ENCODE peak calls at places on chromosomes 12 and 14, in six cellular contexts. W is SK-N-SH, Y is HCT116, K is H1, P is K562, G is HepG2. X is an unnamed sample. For H3K79me2, the result is how much of the 10 kb centered on the place peaks cover.

GRCh38 chr14:23407516-23408306 is at the start of gene MYH6:
- DNase-seq in W (no peak), Y (no peak), K (no peak), P (no peak), G (no peak), X (no peak)

GRCh38 chr14:100856056-100856950 is 30.4 kb downstream of the MEG3 start:
- DNase-seq in W (peak), Y (no peak), K (no peak), P (no peak), G (no peak), X (no peak)

GRCh38 chr12:87676726-87677125 is 352.5 kb downstream of the C12orf50 start:
- DNase-seq in W (no peak), Y (no peak), K (no peak), P (no peak), G (no peak), X (no peak)

GRCh38 chr12:2489266-2489665 is 305.5 kb upstream of the FKBP4 start:
- DNase-seq in W (no peak), Y (no peak), K (no peak), P (no peak), G (no peak), X (no peak)

GRCh38 chr14:77623201-77623600 is 6.8 kb upstream of the SPTLC2 start:
- DNase-seq in W (no peak), Y (no peak), K (no peak), P (no peak), G (no peak), X (no peak)

GRCh38 chr12:125564753-125565152 is 499.5 kb downstream of the AACS start:
- DNase-seq in W (no peak), Y (no peak), K (no peak), P (no peak), G (no peak), X (no peak)

GRCh38 chr14:64234877-64235651 is 59.1 kb downstream of the ESR2 start:
- DNase-seq in W (peak), Y (no peak), K (no peak), P (no peak), G (no peak), X (no peak)

GRCh38 chr14:89773644-89774316 is 180.8 kb downstream of the EFCAB11 start:
- DNase-seq in W (no peak), Y (no peak), K (peak), P (peak), G (peak), X (peak)

GRCh38 chr12:132314035-132314434 is 15.4 kb downstream of the GALNT9 start:
- DNase-seq in W (no peak), Y (no peak), K (no peak), P (no peak), G (no peak), X (no peak)

GRCh38 chr12:112826011-112826410 is 34.5 kb downstream of the RPH3A start:
- DNase-seq in W (no peak), Y (no peak), K (no peak), P (no peak), G (no peak), X (no peak)

GRCh38 chr14:20501346-20501745 is 4.0 kb upstream of the RNASE10 start:
- DNase-seq in W (no peak), Y (no peak), K (no peak), P (no peak), G (no peak), X (no peak)

GRCh38 chr14:94750371-94750770 is 19.5 kb downstream of the GSC start:
- DNase-seq in W (no peak), Y (no peak), K (no peak), P (no peak), G (no peak), X (no peak)

GRCh38 chr12:65170245-65170881 is 980 bp downstream of the LEMD3 start:
- DNase-seq in W (peak), Y (peak), K (peak), P (peak), G (peak), X (no peak)

GRCh38 chr14:76647699-76648298 is 113.5 kb upstream of the VASH1 start:
- DNase-seq in W (peak), Y (peak), K (no peak), P (peak), G (peak), X (no peak)

GRCh38 chr12:98741615-98742265 is 96.7 kb downstream of the APAF1 start:
- DNase-seq in W (no peak), Y (no peak), K (no peak), P (peak), G (no peak), X (no peak)

GRCh38 chr12:9392842-9393241 is 184.6 kb upstream of the PZP start:
- DNase-seq in W (no peak), Y (no peak), K (no peak), P (no peak), G (no peak), X (no peak)

GRCh38 chr14:76115010-76115422 is 36.7 kb upstream of the GPATCH2L start:
- DNase-seq in W (no peak), Y (no peak), K (no peak), P (no peak), G (no peak), X (no peak)

GRCh38 chr14:93090826-93091583 is 24.7 kb downstream of the ITPK1 start:
- DNase-seq in W (peak), Y (no peak), K (no peak), P (no peak), G (no peak), X (no peak)

GRCh38 chr12:50276068-50276467 is 7.3 kb downstream of the LIMA1 start:
- DNase-seq in W (no peak), Y (no peak), K (no peak), P (no peak), G (no peak), X (no peak)

GRCh38 chr14:69880051-69880487 is 853 bp downstream of the SMOC1 start:
- DNase-seq in W (no peak), Y (no peak), K (no peak), P (no peak), G (peak), X (no peak)

GRCh38 chr12:75646329-75646940 is 135.0 kb upstream of the KRR1 start:
- DNase-seq in W (no peak), Y (no peak), K (no peak), P (no peak), G (no peak), X (no peak)

GRCh38 chr14:105059035-105059916 is 6.0 kb downstream of the GPR132 start:
- DNase-seq in W (peak), Y (no peak), K (no peak), P (no peak), G (no peak), X (no peak)

GRCh38 chr12:89959188-89959587 is 250.6 kb upstream of the ATP2B1 start:
- DNase-seq in W (no peak), Y (no peak), K (no peak), P (no peak), G (no peak), X (no peak)

GRCh38 chr12:131021142-131021541 is 67.4 kb downstream of the ADGRD1 start:
- DNase-seq in W (no peak), Y (no peak), K (no peak), P (no peak), G (no peak), X (no peak)

GRCh38 chr12:117124421-117125274 is 25.4 kb upstream of the TESC start:
- DNase-seq in W (no peak), Y (no peak), K (no peak), P (no peak), G (peak), X (no peak)

GRCh38 chr12:68901551-68901950 is 31.4 kb downstream of the CPM start:
- DNase-seq in W (no peak), Y (no peak), K (no peak), P (no peak), G (no peak), X (no peak)

GRCh38 chr12:623172-623864 is 39.9 kb downstream of the NINJ2 start:
- DNase-seq in W (no peak), Y (no peak), K (no peak), P (no peak), G (no peak), X (no peak)

GRCh38 chr14:21039059-21039422 is 3.1 kb upstream of the RNASE7 start:
- DNase-seq in W (no peak), Y (no peak), K (no peak), P (no peak), G (peak), X (no peak)

GRCh38 chr12:79174656-79175055 is 310.1 kb downstream of the SYT1 start:
- DNase-seq in W (no peak), Y (peak), K (no peak), P (no peak), G (peak), X (no peak)

GRCh38 chr12:15837141-15837781 is 44.9 kb upstream of the STRAP start:
- DNase-seq in W (no peak), Y (no peak), K (no peak), P (no peak), G (no peak), X (no peak)

GRCh38 chr14:65354715-65355114 is 57.8 kb upstream of the FUT8 start:
- DNase-seq in W (no peak), Y (no peak), K (no peak), P (no peak), G (no peak), X (no peak)

GRCh38 chr14:36505892-36506731 is 13.9 kb downstream of the NKX2-1 start:
- DNase-seq in W (peak), Y (no peak), K (no peak), P (no peak), G (no peak), X (no peak)

GRCh38 chr14:21268612-21269251 is 510 bp downstream of the HNRNPC start:
- DNase-seq in W (no peak), Y (peak), K (no peak), P (peak), G (peak), X (no peak)

GRCh38 chr14:62745496-62745895 is 299.8 kb downstream of the KCNH5 start:
- DNase-seq in W (no peak), Y (no peak), K (no peak), P (no peak), G (no peak), X (no peak)

DNA sequence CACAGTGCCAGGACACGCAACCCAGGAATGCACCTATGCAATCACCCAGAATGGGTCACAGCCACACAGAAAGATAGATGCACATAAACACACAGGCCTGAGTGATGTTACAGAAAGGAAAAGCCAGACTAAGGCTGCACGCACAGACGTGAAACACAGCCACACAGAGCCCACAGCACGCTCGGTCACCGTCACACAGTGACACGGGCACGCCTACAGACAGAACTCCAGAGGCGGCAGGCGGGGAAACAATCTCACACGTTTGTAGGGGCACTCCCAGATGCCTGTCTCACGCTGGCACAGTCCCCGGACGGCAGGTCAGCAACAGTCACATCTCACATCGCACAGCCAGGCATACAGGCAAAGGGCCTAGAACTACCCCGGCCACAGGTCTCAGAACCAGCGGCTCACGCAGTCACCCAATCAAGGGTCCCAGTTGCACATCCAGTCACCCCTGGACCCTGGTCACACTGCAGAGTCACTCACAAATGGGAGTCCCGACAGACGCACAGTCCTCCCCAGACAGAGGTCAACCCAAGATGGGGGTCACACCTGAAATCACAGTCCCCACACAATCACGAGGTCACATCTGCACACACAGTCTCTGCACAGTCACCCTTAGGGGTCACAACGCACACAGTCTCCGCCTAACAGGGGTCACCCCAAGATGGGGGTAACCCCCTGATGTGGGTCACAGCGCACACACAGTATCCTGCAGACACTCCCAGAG is 790 bp downstream of the SSH1 start:
- DNase-seq in W (peak), Y (no peak), K (no peak), P (no peak), G (peak), X (no peak)
- H3K79me2 ChIP-seq in W (half or more), Y (half or more), K (under half), P (under half), G (under half), X (half or more)

GRCh38 chr12:119748512-119748911 is 80.6 kb downstream of the PRKAB1 start:
- DNase-seq in W (no peak), Y (no peak), K (no peak), P (no peak), G (no peak), X (no peak)
- TF ChIP-seq RAD21 in W (no peak), Y (no peak), K (no peak), P (no peak), G (no peak), X (no peak)

DNA sequence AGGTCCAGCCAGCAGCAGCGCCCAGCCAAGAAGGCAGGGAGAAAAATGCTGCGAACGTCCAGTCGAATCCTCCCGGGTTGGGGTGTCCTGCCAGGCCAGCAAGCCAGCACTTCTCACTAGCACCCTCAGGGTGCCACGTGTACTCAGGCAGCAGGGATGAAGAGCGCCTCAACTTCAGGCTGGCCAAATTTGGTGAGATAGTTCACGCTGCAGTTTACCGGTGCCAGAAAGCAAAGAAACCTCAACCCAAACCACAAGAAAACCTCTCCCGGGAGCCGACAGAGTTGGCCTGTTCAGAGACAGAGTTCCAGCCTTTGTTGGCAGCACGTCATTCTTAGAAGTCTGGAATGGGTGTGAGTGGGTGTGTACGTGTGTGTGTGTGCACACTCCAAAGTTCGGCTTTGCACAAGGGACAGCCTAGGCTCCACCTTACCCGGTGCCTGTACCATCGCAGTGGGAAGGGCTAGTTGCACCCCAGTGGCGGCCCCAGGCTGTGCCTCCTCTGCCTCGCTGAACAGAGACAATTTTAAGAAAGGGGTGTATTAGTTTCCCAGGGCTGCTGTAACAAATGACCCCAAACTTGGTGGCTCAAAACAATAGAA is 42.1 kb downstream of the ELK3 start:
- DNase-seq in W (no peak), Y (no peak), K (no peak), P (no peak), G (no peak), X (no peak)
- H3K79me2 ChIP-seq in W (half or more), Y (half or more), K (under half), P (under half), G (under half), X (under half)

GRCh38 chr12:56338643-56339422 is at the start of gene IL23A:
- DNase-seq in W (no peak), Y (no peak), K (peak), P (no peak), G (no peak), X (peak)
- TF ChIP-seq RAD21 in W (no peak), Y (no peak), K (no peak), P (no peak), G (no peak), X (no peak)

DNA sequence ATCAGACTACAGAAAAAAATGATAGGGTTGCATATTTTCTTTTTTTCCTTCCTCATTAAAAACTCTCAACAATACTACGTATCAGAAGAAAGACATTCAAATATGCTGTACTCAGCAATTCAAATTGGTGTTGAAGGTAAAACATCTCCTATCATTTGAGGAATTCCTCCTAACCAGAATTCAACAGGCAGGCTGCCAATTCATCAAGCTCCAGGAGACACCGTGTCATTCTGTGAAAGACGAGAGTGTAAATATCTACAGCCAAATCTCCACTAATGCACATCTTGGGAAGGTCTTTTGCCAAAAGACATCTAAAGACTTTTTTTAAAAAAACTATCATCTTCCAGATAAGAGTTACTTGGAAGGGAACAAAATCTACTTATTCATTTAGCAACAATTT is 26.6 kb downstream of the NT5DC3 start:
- DNase-seq in W (no peak), Y (no peak), K (no peak), P (no peak), G (no peak), X (no peak)
- H3K79me2 ChIP-seq in W (under half), Y (under half), K (under half), P (half or more), G (under half), X (under half)

GRCh38 chr12:48980389-48980952 is 2.3 kb downstream of the WNT1 start:
- DNase-seq in W (peak), Y (no peak), K (no peak), P (no peak), G (no peak), X (no peak)

GRCh38 chr12:48977290-48978281 is 536 bp upstream of the WNT1 start:
- DNase-seq in W (peak), Y (no peak), K (no peak), P (peak), G (peak), X (no peak)

GRCh38 chr12:48979602-48980388 is 1.7 kb downstream of the WNT1 start:
- DNase-seq in W (no peak), Y (no peak), K (no peak), P (no peak), G (no peak), X (no peak)

GRCh38 chr12:48978291-48978740 is at the start of gene WNT1:
- DNase-seq in W (peak), Y (no peak), K (no peak), P (no peak), G (no peak), X (no peak)

DNA sequence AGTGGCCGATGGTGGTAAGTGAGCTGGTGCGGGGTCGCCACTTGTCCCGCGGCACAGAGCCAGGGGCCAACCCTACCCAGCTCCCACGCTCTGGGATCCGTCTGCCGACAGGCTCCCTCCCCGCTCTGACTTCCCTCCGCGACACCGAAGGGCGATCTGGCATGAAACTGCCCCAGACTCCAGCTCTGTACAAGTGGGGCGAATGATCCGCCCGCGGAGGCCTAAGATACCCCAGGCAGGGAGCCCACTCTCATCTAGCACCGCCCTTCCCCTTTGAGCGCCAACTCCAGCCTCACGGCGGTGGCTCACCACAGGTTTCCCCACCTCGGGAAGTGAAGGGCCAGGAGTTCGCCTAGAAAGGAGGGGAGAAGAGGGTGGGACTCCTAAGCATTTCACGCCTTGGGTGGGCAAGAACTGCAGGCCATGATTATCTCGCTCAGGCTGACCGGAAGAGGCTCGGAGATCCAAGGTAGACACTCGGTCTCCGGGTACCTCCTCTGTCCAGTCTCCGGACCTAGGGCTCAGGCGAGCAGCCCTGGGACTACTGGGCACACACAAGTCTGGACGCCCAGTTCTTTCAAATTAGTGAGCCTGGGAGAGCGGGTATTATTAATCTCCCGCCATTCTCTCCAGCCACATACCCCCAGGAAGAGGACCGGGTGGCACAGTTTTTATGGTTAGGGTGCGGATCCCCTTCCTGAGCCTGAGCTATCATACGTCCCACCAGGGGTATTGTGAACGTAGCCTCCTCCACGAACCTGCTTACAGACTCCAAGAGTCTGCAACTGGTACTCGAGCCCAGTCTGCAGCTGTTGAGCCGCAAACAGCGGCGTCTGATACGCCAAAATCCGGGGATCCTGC is 849 bp downstream of the WNT1 start:
- DNase-seq in W (no peak), Y (no peak), K (no peak), P (no peak), G (no peak), X (no peak)
- TF ChIP-seq RAD21 in W (no peak), Y (no peak), K (no peak), P (no peak), G (no peak), X (no peak)

GRCh38 chr12:54019924-54020586 is 8.2 kb upstream of the HOXC6 start:
- DNase-seq in W (no peak), Y (no peak), K (no peak), P (no peak), G (no peak), X (no peak)
- H3K79me2 ChIP-seq in W (under half), Y (under half), K (under half), P (under half), G (under half), X (under half)

GRCh38 chr14:38255408-38255672 is 553 bp downstream of the CLEC14A start:
- DNase-seq in W (no peak), Y (no peak), K (no peak), P (no peak), G (no peak), X (no peak)
- TF ChIP-seq RAD21 in W (no peak), Y (no peak), K (no peak), P (no peak), G (no peak), X (no peak)

GRCh38 chr12:123264642-123265041 is 7.0 kb downstream of the CDK2AP1 start:
- DNase-seq in W (peak), Y (no peak), K (no peak), P (peak), G (peak), X (no peak)
- H3K79me2 ChIP-seq in W (half or more), Y (under half), K (under half), P (under half), G (under half), X (under half)

X was measured in GM12878.